ENCODE peak calls at places on chromosome 5, in eight cellular contexts. G is esophagus squamous epithelium, B is breast epithelium, I is cardiac muscle cell, K is kidney, F is A549, P is upper lobe of right lung, Z is pancreas. D is an unnamed sample. For H3K9me3 and H3K4me1, the result is how much of the 10 kb centered on the place peaks cover.

GRCh38 chr5:173663810-173664526 is 47.5 kb upstream of the BOD1 start:
- DNase-seq in G (no peak), B (no peak), I (no peak), K (no peak), F (peak), P (peak), Z (no peak), D (no peak)

GRCh38 chr5:155394727-155395126 is 381.2 kb downstream of the KIF4B start:
- DNase-seq in G (no peak), B (no peak), I (no peak), K (no peak), F (no peak), P (no peak), Z (no peak), D (no peak)

GRCh38 chr5:59893061-59893435 is 478 bp downstream of the PDE4D start:
- DNase-seq in G (no peak), B (no peak), I (peak), K (no peak), F (no peak), P (peak), Z (no peak), D (no peak)

GRCh38 chr5:72433520-72433919 is 73.7 kb downstream of the ZNF366 start:
- DNase-seq in G (no peak), B (no peak), I (no peak), K (no peak), F (no peak), P (no peak), Z (no peak), D (no peak)

GRCh38 chr5:180670586-180671359 is 21.4 kb upstream of the FLT4 start:
- DNase-seq in G (no peak), B (peak), I (peak), K (no peak), F (peak), P (no peak), Z (peak), D (peak)

GRCh38 chr5:174972291-174972690 is 247.9 kb downstream of the MSX2 start:
- DNase-seq in G (no peak), B (no peak), I (no peak), K (no peak), F (no peak), P (no peak), Z (peak), D (no peak)

GRCh38 chr5:151450605-151451004 is 3.2 kb downstream of the SLC36A1 start:
- DNase-seq in G (no peak), B (no peak), I (no peak), K (no peak), F (no peak), P (no peak), Z (no peak), D (no peak)

GRCh38 chr5:103305829-103306228 is 47.3 kb downstream of the MACIR start:
- DNase-seq in G (no peak), B (no peak), I (no peak), K (no peak), F (no peak), P (no peak), Z (no peak), D (no peak)

GRCh38 chr5:82092-82491 is 9.9 kb upstream of the PLEKHG4B start:
- DNase-seq in G (no peak), B (no peak), I (peak), K (peak), F (peak), P (no peak), Z (no peak), D (no peak)
- H3K4me3 ChIP-seq in G (no peak), B (no peak), I (no peak), K (no peak), F (no peak), P (no peak), Z (no peak), D (no peak)

GRCh38 chr5:166356096-166356495 is 1935.3 kb upstream of the WWC1 start:
- DNase-seq in G (no peak), B (no peak), I (no peak), K (no peak), F (no peak), P (no peak), Z (no peak), D (no peak)
- H3K9me3 ChIP-seq in G (under half), B (under half), I (under half), K (under half), F (under half), P (under half), Z (under half), D (under half)

GRCh38 chr5:176541338-176542134 is 4.3 kb upstream of the RNF44 start:
- DNase-seq in G (no peak), B (peak), I (peak), K (peak), F (peak), P (peak), Z (no peak), D (peak)

GRCh38 chr5:176542596-176543427 is 5.6 kb upstream of the RNF44 start:
- DNase-seq in G (no peak), B (no peak), I (peak), K (peak), F (peak), P (no peak), Z (peak), D (peak)

GRCh38 chr5:176540956-176541337 is 3.7 kb upstream of the RNF44 start:
- DNase-seq in G (no peak), B (no peak), I (no peak), K (no peak), F (no peak), P (no peak), Z (no peak), D (peak)

GRCh38 chr5:176543428-176544182 is 5.5 kb upstream of the CDHR2 start:
- DNase-seq in G (no peak), B (peak), I (peak), K (peak), F (peak), P (peak), Z (peak), D (peak)

GRCh38 chr5:176542135-176542595 is 5.0 kb upstream of the RNF44 start:
- DNase-seq in G (no peak), B (no peak), I (no peak), K (peak), F (no peak), P (no peak), Z (peak), D (peak)
- H3K4me1 ChIP-seq in G (under half), B (under half), I (under half), K (under half), F (under half), P (under half), Z (under half), D (half or more)

GRCh38 chr5:188488-189481 is 2.5 kb upstream of the LRRC14B start:
- DNase-seq in G (peak), B (peak), I (peak), K (peak), F (peak), P (peak), Z (peak), D (peak)
- H3K4me3 ChIP-seq in G (peak), B (peak), I (no peak), K (peak), F (no peak), P (no peak), Z (no peak), D (no peak)

DNA sequence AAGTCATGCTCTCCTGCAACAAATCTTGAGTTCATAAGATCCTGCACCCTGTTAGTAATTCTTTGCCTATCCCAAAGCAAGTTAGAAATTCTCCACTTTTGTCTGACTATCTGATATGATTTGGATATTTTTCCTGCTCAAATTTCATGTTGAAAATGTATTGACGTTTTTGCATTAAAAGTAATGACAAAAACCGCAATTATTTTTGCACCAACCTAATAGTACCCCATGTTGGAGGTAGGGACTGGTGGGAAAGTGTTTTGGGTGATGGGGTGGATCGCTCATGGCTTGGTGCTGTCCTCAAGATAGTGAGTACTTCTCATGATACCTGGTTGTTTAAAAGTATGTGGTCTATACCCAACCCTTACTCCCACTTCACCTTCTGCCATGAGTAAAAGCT is 713.4 kb downstream of the CDH18 start:
- DNase-seq in G (no peak), B (no peak), I (no peak), K (no peak), F (no peak), P (no peak), Z (no peak), D (no peak)
- H3K9me3 ChIP-seq in G (under half), B (under half), I (under half), K (under half), F (under half), P (under half), Z (under half), D (under half)

DNA sequence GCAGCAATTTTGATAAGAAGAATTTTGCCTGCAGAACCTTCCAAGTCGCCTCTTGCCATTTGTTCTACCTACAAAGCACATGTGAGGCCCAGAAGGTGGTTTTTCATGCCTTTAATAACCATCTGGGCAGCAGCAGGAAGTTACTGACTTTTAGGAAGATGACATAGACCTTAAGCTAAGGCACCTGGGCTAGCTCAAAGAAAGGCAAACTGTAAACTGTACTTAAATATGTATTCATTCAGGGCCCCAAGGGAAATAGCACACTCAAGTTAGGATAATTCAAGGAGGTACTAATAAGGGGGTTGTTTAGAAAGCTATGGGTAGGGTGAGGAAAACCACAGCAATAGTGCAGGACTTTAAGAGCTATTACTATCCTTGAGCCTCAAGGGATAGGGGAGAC is 57.3 kb upstream of the HSPB3 start:
- DNase-seq in G (no peak), B (no peak), I (no peak), K (no peak), F (no peak), P (no peak), Z (no peak), D (no peak)
- H3K4me1 ChIP-seq in G (under half), B (under half), I (under half), K (under half), F (under half), P (under half), Z (under half), D (under half)

GRCh38 chr5:135850671-135851070 is 16.2 kb downstream of the SLC25A48 start:
- DNase-seq in G (no peak), B (no peak), I (no peak), K (no peak), F (no peak), P (no peak), Z (no peak), D (no peak)
- H3K4me3 ChIP-seq in G (no peak), B (no peak), I (no peak), K (no peak), F (no peak), P (no peak), Z (no peak), D (no peak)

DNA sequence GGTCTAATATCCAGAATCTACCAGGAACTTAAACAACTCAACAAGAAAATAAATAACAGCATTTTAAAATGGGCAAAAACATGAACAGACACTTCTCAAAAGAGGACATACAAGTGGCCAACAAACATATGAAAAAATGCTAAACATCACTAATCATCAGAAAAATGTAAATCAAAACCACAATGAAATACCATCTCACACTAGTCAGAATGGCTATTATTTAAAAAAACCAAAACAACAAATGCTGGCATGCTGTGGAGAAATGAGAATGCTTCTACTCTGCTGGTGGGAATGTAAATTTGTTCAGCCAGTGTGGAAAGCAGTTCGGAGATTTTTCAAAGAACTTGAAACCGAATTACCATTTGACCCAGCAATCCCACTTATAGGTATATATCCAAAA is 63.1 kb downstream of the ADAMTS6 start:
- DNase-seq in G (no peak), B (no peak), I (no peak), K (no peak), F (no peak), P (no peak), Z (no peak), D (no peak)
- H3K9me3 ChIP-seq in G (under half), B (under half), I (under half), K (under half), F (under half), P (under half), Z (under half), D (under half)

GRCh38 chr5:54217826-54218503 is 92.4 kb downstream of the ARL15 start:
- DNase-seq in G (no peak), B (no peak), I (peak), K (no peak), F (peak), P (no peak), Z (peak), D (peak)
- H3K4me1 ChIP-seq in G (under half), B (under half), I (under half), K (under half), F (under half), P (under half), Z (under half), D (under half)

D was measured in CD8-positive, alpha-beta memory T cell.